ENCODE peak calls at places on chromosomes 4 and X, in ten cellular contexts. R is right cardiac atrium; E is uterus; T is HCT116; M is CD4-positive, alpha-beta memory T cell; W is CD4-positive, CD25-positive, alpha-beta regulatory T cell; D is A549; O is pancreas; J is left ventricle myocardium inferior; P is ovary. A is an unnamed sample.

GRCh38 chr4:145876531-145877180 is 62.0 kb downstream of the ZNF827 start:
- DNase-seq in E (no peak), P (no peak), M (no peak), O (no peak), W (no peak), J (no peak), T (no peak), R (no peak), D (no peak), A (no peak)

GRCh38 chrX:134600714-134601113 is 57.6 kb downstream of the PLAC1 start:
- DNase-seq in W (no peak), T (peak), P (no peak), E (no peak), O (no peak), J (no peak), R (no peak), M (no peak), D (no peak), A (no peak)

GRCh38 chr4:176800891-176801534 is 8.3 kb upstream of the VEGFC start:
- DNase-seq in W (no peak), E (no peak), O (no peak), M (no peak), T (no peak), P (no peak), J (no peak), R (no peak), D (no peak), A (no peak)

GRCh38 chrX:93422693-93423092 is 250.7 kb downstream of the NAP1L3 start:
- DNase-seq in W (no peak), E (no peak), M (peak), R (no peak), J (no peak), T (no peak), P (no peak), O (no peak), D (peak), A (no peak)

GRCh38 chrX:54230440-54231148 is 47.5 kb upstream of the FAM120C start:
- DNase-seq in R (no peak), D (no peak), O (no peak), E (no peak), T (no peak), J (no peak), W (no peak), M (no peak), P (no peak), A (no peak)

GRCh38 chr4:26076000-26076587 is 162.1 kb downstream of the SMIM20 start:
- DNase-seq in E (no peak), O (no peak), T (no peak), D (no peak), M (no peak), R (no peak), P (no peak), J (no peak), W (no peak), A (no peak)

GRCh38 chr4:57071340-57071739 is 38.8 kb downstream of the IGFBP7 start:
- DNase-seq in D (no peak), J (peak), M (no peak), E (peak), P (no peak), T (no peak), R (no peak), O (no peak), W (no peak), A (no peak)

GRCh38 chr4:106371166-106371565 is 2.6 kb upstream of the GIMD1 start:
- DNase-seq in P (no peak), W (no peak), O (no peak), E (no peak), J (no peak), D (no peak), T (no peak), R (no peak), M (no peak), A (no peak)

GRCh38 chrX:124042042-124042441 is 80.5 kb downstream of the STAG2 start:
- DNase-seq in P (no peak), T (no peak), W (no peak), M (no peak), O (no peak), E (no peak), R (no peak), J (no peak), D (no peak), A (no peak)

GRCh38 chr4:1784789-1785591 is 8.1 kb upstream of the FGFR3 start:
- DNase-seq in D (no peak), M (no peak), E (no peak), O (no peak), J (peak), R (peak), W (no peak), T (no peak), P (peak), A (peak)

GRCh38 chr4:153577053-153577452 is 107.0 kb upstream of the TLR2 start:
- DNase-seq in P (no peak), T (no peak), D (no peak), M (no peak), R (no peak), O (no peak), W (no peak), J (no peak), E (no peak), A (no peak)

GRCh38 chr4:107734120-107734519 is 14.1 kb upstream of the PAPSS1 start:
- DNase-seq in E (no peak), R (no peak), D (peak), P (no peak), W (no peak), T (no peak), O (no peak), J (no peak), M (no peak), A (no peak)

GRCh38 chr4:11312389-11312788 is 116.3 kb downstream of the HS3ST1 start:
- DNase-seq in P (no peak), D (no peak), W (no peak), R (no peak), T (no peak), E (no peak), J (no peak), M (no peak), O (no peak), A (peak)

GRCh38 chrX:96906741-96907140 is 23.0 kb downstream of the RPA4 start:
- DNase-seq in E (no peak), J (no peak), D (peak), P (no peak), W (no peak), T (no peak), O (no peak), M (no peak), R (no peak), A (no peak)

GRCh38 chrX:17689971-17690409 is 47.3 kb upstream of the SCML1 start:
- DNase-seq in J (no peak), E (peak), R (no peak), P (peak), W (no peak), D (peak), M (peak), T (peak), O (no peak), A (peak)

GRCh38 chrX:9876205-9876604 is 90.0 kb downstream of the SHROOM2 start:
- DNase-seq in W (no peak), T (no peak), R (no peak), M (peak), P (no peak), E (no peak), O (no peak), J (no peak), D (no peak), A (no peak)

GRCh38 chr4:3111461-3111860 is 37.0 kb downstream of the HTT start:
- DNase-seq in T (no peak), J (no peak), O (no peak), W (no peak), P (no peak), E (no peak), R (no peak), M (no peak), D (no peak), A (peak)

GRCh38 chr4:109576462-109576861 is 16.4 kb downstream of the MCUB start:
- DNase-seq in T (no peak), D (no peak), E (no peak), O (no peak), M (no peak), R (no peak), P (no peak), J (no peak), W (no peak), A (peak)

GRCh38 chr4:99811850-99812249 is 4.8 kb upstream of the DAPP1 start:
- DNase-seq in W (peak), D (peak), O (no peak), M (peak), P (no peak), J (no peak), R (no peak), E (no peak), T (peak), A (peak)

GRCh38 chrX:141668371-141668770 is 30.2 kb downstream of the SPANXD start:
- DNase-seq in P (no peak), E (no peak), T (no peak), W (no peak), M (no peak), O (no peak), R (no peak), D (no peak), J (no peak), A (no peak)

GRCh38 chrX:76109654-76110053 is 63.2 kb upstream of the PBDC1 start:
- DNase-seq in P (no peak), O (no peak), R (no peak), J (no peak), T (no peak), E (no peak), M (no peak), W (no peak), D (no peak), A (no peak)

GRCh38 chr4:82799006-82799881 is 648 bp upstream of the SCD5 start:
- DNase-seq in R (no peak), D (no peak), T (no peak), E (no peak), P (no peak), O (no peak), W (no peak), J (no peak), M (no peak), A (no peak)

GRCh38 chrX:54865208-54865607 is 55.4 kb upstream of the TRO start:
- DNase-seq in R (no peak), E (no peak), M (no peak), P (no peak), J (no peak), O (no peak), T (no peak), W (no peak), D (no peak), A (no peak)

GRCh38 chrX:70422886-70423336 is at the start of gene GDPD2:
- DNase-seq in M (no peak), J (no peak), W (no peak), D (peak), O (no peak), R (no peak), E (no peak), T (no peak), P (no peak), A (no peak)

GRCh38 chr4:158750379-158750778 is 18.4 kb upstream of the FNIP2 start:
- DNase-seq in M (no peak), T (no peak), P (no peak), E (no peak), O (no peak), R (no peak), W (no peak), J (no peak), D (no peak), A (no peak)

GRCh38 chr4:183241771-183242170 is 78.3 kb downstream of the CLDN22 start:
- DNase-seq in E (no peak), T (no peak), D (no peak), R (no peak), M (no peak), P (no peak), J (no peak), O (no peak), W (no peak), A (no peak)

GRCh38 chrX:155888139-155888538 is 7.0 kb downstream of the VAMP7 start:
- DNase-seq in W (no peak), T (peak), R (no peak), J (no peak), P (no peak), D (peak), M (no peak), E (no peak), O (no peak), A (no peak)

GRCh38 chrX:30504309-30504708 is 73.3 kb downstream of the TASL start:
- DNase-seq in M (peak), W (no peak), T (peak), O (no peak), E (no peak), J (no peak), R (no peak), P (no peak), D (peak), A (no peak)

GRCh38 chr4:123856689-123857545 is 460.3 kb downstream of the SPRY1 start:
- DNase-seq in E (no peak), R (peak), M (no peak), O (no peak), J (peak), W (no peak), P (peak), T (no peak), D (peak), A (peak)

GRCh38 chr4:139176299-139177048 is 544 bp downstream of the ELF2 start:
- DNase-seq in T (peak), D (peak), J (peak), R (peak), E (peak), M (peak), W (peak), P (peak), O (peak), A (peak)

GRCh38 chrX:9318213-9318612 is 146.6 kb upstream of the TBL1X start:
- DNase-seq in J (no peak), P (no peak), W (no peak), M (peak), R (no peak), D (no peak), E (no peak), T (no peak), O (no peak), A (no peak)

GRCh38 chr4:152696764-152697250 is 17.0 kb upstream of the TMEM154 start:
- DNase-seq in E (no peak), P (no peak), M (peak), T (peak), D (no peak), J (no peak), W (peak), O (no peak), R (no peak), A (no peak)

GRCh38 chrX:48083212-48083611 is 11.8 kb upstream of the ZNF630 start:
- DNase-seq in J (peak), P (peak), E (no peak), R (no peak), O (no peak), T (peak), M (peak), D (peak), W (peak), A (peak)

GRCh38 chr4:87005690-87006461 is 71.1 kb downstream of the AFF1 start:
- DNase-seq in R (no peak), O (no peak), P (no peak), D (no peak), J (no peak), M (peak), E (no peak), W (no peak), T (no peak), A (no peak)

GRCh38 chr4:158766419-158767044 is 2.3 kb upstream of the FNIP2 start:
- DNase-seq in W (no peak), D (no peak), T (no peak), J (no peak), R (no peak), E (no peak), M (no peak), P (no peak), O (no peak), A (no peak)

GRCh38 chrX:108309144-108309543 is 129.1 kb downstream of the COL4A6 start:
- DNase-seq in E (no peak), M (no peak), P (no peak), D (peak), J (no peak), T (peak), O (no peak), R (no peak), W (no peak), A (no peak)

GRCh38 chr4:128451270-128451905 is 163.8 kb upstream of the PGRMC2 start:
- DNase-seq in T (no peak), J (no peak), M (no peak), R (no peak), P (no peak), O (no peak), W (no peak), D (no peak), E (no peak), A (no peak)

GRCh38 chr4:128452415-128452814 is 164.8 kb upstream of the PGRMC2 start:
- DNase-seq in O (no peak), D (peak), P (no peak), J (no peak), T (no peak), M (no peak), R (no peak), E (no peak), W (no peak), A (no peak)

GRCh38 chr4:128455480-128455879 is 167.9 kb upstream of the PGRMC2 start:
- DNase-seq in P (no peak), O (no peak), M (no peak), W (no peak), R (no peak), D (no peak), T (no peak), E (no peak), J (no peak), A (no peak)

GRCh38 chr4:128454281-128455075 is 166.9 kb upstream of the PGRMC2 start:
- DNase-seq in P (peak), R (peak), M (peak), D (peak), W (peak), J (peak), E (peak), T (peak), O (peak), A (peak)

DNA sequence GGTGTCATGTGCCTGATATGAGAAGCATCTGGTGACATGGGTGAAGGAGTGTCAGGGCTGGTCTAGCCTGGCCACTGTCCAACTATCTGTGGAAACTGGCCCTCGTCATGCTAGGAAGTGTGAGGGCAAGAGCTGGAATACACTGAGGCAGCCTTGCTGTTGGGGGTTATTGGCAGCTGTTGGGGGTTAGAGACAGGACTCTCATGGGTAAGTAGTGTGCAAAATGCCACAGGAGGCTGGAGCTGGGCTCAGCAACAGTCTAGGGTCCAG is 167.4 kb upstream of the PGRMC2 start:
- DNase-seq in D (no peak), T (no peak), E (no peak), M (no peak), R (no peak), J (no peak), W (no peak), P (no peak), O (no peak), A (no peak)
- H3K4me3 ChIP-seq in D (no peak), T (no peak), E (no peak), M (no peak), R (no peak), J (no peak), W (no peak), P (no peak), O (no peak), A (no peak)

GRCh38 chr4:119835511-119835910 is 206.9 kb upstream of the PDE5A start:
- DNase-seq in O (no peak), D (no peak), W (no peak), E (no peak), R (no peak), T (no peak), M (no peak), P (no peak), J (no peak), A (no peak)
- H3K27ac ChIP-seq in O (no peak), D (no peak), W (no peak), E (no peak), R (no peak), T (no peak), M (no peak), P (no peak), J (no peak), A (peak)

DNA sequence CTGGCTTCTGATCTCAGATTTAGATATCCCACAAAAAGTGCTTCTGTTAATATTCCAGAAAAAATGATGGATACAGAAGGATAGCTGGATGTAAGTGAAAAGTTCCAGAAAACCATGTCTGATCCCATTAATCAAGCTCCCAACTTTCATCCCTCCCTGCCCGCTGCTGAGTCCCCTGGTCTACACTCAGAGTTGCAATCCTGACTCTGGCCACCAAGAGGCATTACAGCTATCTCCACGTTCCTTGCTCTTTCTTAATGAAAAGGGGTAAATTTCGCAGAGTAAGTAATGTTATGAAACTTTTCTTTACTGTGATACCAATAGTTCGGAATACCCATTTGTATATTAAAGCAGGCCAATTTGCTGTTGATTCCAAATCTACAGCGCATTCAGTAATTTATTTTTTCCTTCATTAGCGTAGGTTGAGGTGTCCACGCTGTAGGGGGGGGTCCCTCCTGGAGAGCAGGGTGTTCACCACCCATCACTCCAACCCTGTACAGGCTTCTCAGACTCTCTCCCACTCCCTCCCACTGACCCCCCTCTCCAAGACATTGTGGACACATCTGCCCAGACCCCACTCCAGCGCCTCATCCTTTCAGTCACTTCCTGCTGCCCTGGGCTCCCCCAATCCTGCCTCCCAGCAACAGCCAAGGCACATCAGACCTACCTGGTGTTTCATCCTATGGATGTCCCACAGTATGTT is 55.1 kb downstream of the RAB40A start:
- DNase-seq in O (no peak), J (no peak), M (peak), W (peak), R (no peak), T (peak), P (no peak), D (peak), E (no peak), A (peak)
- H3K4me3 ChIP-seq in O (peak), J (peak), M (no peak), W (peak), R (peak), T (no peak), P (peak), D (peak), E (peak), A (peak)

GRCh38 chr4:185535818-185536729 is 767 bp upstream of the PDLIM3 start:
- DNase-seq in W (no peak), E (peak), D (no peak), R (peak), O (no peak), P (peak), M (no peak), T (no peak), J (peak), A (no peak)

GRCh38 chr4:185532327-185532726 is 3.0 kb downstream of the PDLIM3 start:
- DNase-seq in E (no peak), T (no peak), M (no peak), J (no peak), D (no peak), W (no peak), P (no peak), O (no peak), R (peak), A (no peak)

GRCh38 chr4:185532795-185533324 is 2.4 kb downstream of the PDLIM3 start:
- DNase-seq in M (no peak), T (no peak), R (no peak), W (no peak), E (no peak), D (no peak), O (no peak), J (no peak), P (no peak), A (no peak)

GRCh38 chr4:185534534-185534849 is 815 bp downstream of the PDLIM3 start:
- DNase-seq in M (no peak), R (no peak), T (no peak), D (no peak), O (no peak), P (no peak), W (no peak), E (no peak), J (no peak), A (no peak)

GRCh38 chr4:185534850-185535761 is at the start of gene PDLIM3:
- DNase-seq in E (peak), W (no peak), T (peak), D (no peak), P (peak), J (peak), R (peak), O (peak), M (no peak), A (peak)
- H3K27ac ChIP-seq in E (peak), W (no peak), T (no peak), D (no peak), P (peak), J (peak), R (peak), O (peak), M (no peak), A (peak)

GRCh38 chrX:13028871-13029336 is 15.5 kb downstream of the FAM9C start:
- DNase-seq in J (no peak), O (no peak), P (no peak), D (peak), R (no peak), T (no peak), W (no peak), M (no peak), E (no peak), A (no peak)
- H3K4me3 ChIP-seq in J (no peak), O (no peak), P (no peak), D (no peak), R (no peak), T (peak), W (peak), M (no peak), E (no peak), A (no peak)

A was measured in heart right ventricle.